ENCODE peak calls at places on chromosomes 4 and X, in eight cellular contexts. One of them, this sample, is unnamed.
A peak's percentile ranks its signal among the peaks of the same experiment; 100 is the strongest.

GRCh38 chrX:100494570-100494969 is 84.5 kb upstream of the PCDH19 start:
- DNase-seq in hepatocyte: no peak
- DNase-seq in pancreas: no peak
- DNase-seq in neuronal stem cell: no peak
- DNase-seq in mesendoderm: no peak
- DNase-seq in right lobe of liver: no peak
- DNase-seq in thoracic aorta: no peak
- DNase-seq in ovary: no peak
- DNase-seq in this sample: no peak

GRCh38 chrX:54182194-54182863 is 725 bp downstream of the FAM120C start:
- DNase-seq in pancreas: peak; percentile 63
- DNase-seq in right lobe of liver: peak; percentile 74
- DNase-seq in neuronal stem cell: peak; percentile 8
- DNase-seq in mesendoderm: peak; percentile 60
- DNase-seq in ovary: peak; percentile 64
- DNase-seq in hepatocyte: peak; percentile 46
- DNase-seq in thoracic aorta: peak; percentile 2
- DNase-seq in this sample: peak; percentile 87

GRCh38 chr4:134219043-134219442 is 17.5 kb upstream of the PABPC4L start:
- DNase-seq in hepatocyte: no peak
- DNase-seq in ovary: no peak
- DNase-seq in mesendoderm: no peak
- DNase-seq in neuronal stem cell: no peak
- DNase-seq in right lobe of liver: no peak
- DNase-seq in pancreas: no peak
- DNase-seq in thoracic aorta: no peak
- DNase-seq in this sample: no peak

GRCh38 chr4:179766938-179767337 is 2324.7 kb upstream of the AGA start:
- DNase-seq in pancreas: no peak
- DNase-seq in thoracic aorta: no peak
- DNase-seq in right lobe of liver: no peak
- DNase-seq in ovary: no peak
- DNase-seq in neuronal stem cell: no peak
- DNase-seq in mesendoderm: peak; percentile 21
- DNase-seq in hepatocyte: no peak
- DNase-seq in this sample: no peak

GRCh38 chrX:147803948-147804347 is 107.8 kb upstream of the FMR1 start:
- DNase-seq in right lobe of liver: no peak
- DNase-seq in neuronal stem cell: peak; percentile 3
- DNase-seq in thoracic aorta: no peak
- DNase-seq in pancreas: no peak
- DNase-seq in hepatocyte: peak; percentile 28
- DNase-seq in ovary: no peak
- DNase-seq in mesendoderm: peak; percentile 48
- DNase-seq in this sample: no peak

GRCh38 chr4:159425749-159426376 is 323.0 kb downstream of the RAPGEF2 start:
- DNase-seq in neuronal stem cell: no peak
- DNase-seq in right lobe of liver: no peak
- DNase-seq in mesendoderm: peak; percentile 64
- DNase-seq in hepatocyte: no peak
- DNase-seq in ovary: no peak
- DNase-seq in thoracic aorta: no peak
- DNase-seq in pancreas: no peak
- DNase-seq in this sample: no peak

GRCh38 chr4:137531951-137532868 is at the start of gene PCDH18:
- DNase-seq in thoracic aorta: peak; percentile 85
- DNase-seq in pancreas: peak; percentile 49
- DNase-seq in right lobe of liver: peak; percentile 22
- DNase-seq in neuronal stem cell: peak; percentile 92
- DNase-seq in mesendoderm: peak; percentile 90
- DNase-seq in ovary: peak; percentile 94
- DNase-seq in hepatocyte: peak; percentile 89
- DNase-seq in this sample: peak; percentile 94

GRCh38 chr4:76198411-76199237 is 15.0 kb downstream of the SCARB2 start:
- DNase-seq in neuronal stem cell: no peak
- DNase-seq in hepatocyte: peak; percentile 88
- DNase-seq in thoracic aorta: no peak
- DNase-seq in right lobe of liver: no peak
- DNase-seq in mesendoderm: peak; percentile 32
- DNase-seq in pancreas: peak; percentile 61
- DNase-seq in ovary: peak; percentile 62
- DNase-seq in this sample: peak; percentile 67

GRCh38 chr4:4860803-4861591 is 1.5 kb downstream of the MSX1 start:
- DNase-seq in ovary: no peak
- DNase-seq in neuronal stem cell: no peak
- DNase-seq in hepatocyte: peak; percentile 53
- DNase-seq in right lobe of liver: no peak
- DNase-seq in thoracic aorta: no peak
- DNase-seq in pancreas: no peak
- DNase-seq in mesendoderm: peak; percentile 64
- DNase-seq in this sample: peak; percentile 43

GRCh38 chrX:11437642-11438379 is 144.6 kb downstream of the AMELX start:
- DNase-seq in right lobe of liver: peak; percentile 62
- DNase-seq in ovary: peak; percentile 37
- DNase-seq in pancreas: peak; percentile 17
- DNase-seq in hepatocyte: peak; percentile 54
- DNase-seq in mesendoderm: peak; percentile 13
- DNase-seq in neuronal stem cell: no peak
- DNase-seq in thoracic aorta: no peak
- DNase-seq in this sample: peak; percentile 81

GRCh38 chrX:110212299-110212698 is 105.6 kb downstream of the AMMECR1 start:
- DNase-seq in hepatocyte: no peak
- DNase-seq in ovary: no peak
- DNase-seq in right lobe of liver: no peak
- DNase-seq in neuronal stem cell: no peak
- DNase-seq in thoracic aorta: no peak
- DNase-seq in mesendoderm: peak; percentile 3
- DNase-seq in pancreas: no peak
- DNase-seq in this sample: no peak
- H3K4me1 ChIP-seq in hepatocyte: peaks cover 3% of the 10 kb centered on the region
- H3K4me1 ChIP-seq in ovary: peaks cover 3% of the 10 kb centered on the region
- H3K4me1 ChIP-seq in right lobe of liver: no peaks in the 10 kb centered on the region
- H3K4me1 ChIP-seq in neuronal stem cell: no peaks in the 10 kb centered on the region
- H3K4me1 ChIP-seq in thoracic aorta: no peaks in the 10 kb centered on the region
- H3K4me1 ChIP-seq in mesendoderm: no peaks in the 10 kb centered on the region
- H3K4me1 ChIP-seq in pancreas: no peaks in the 10 kb centered on the region
- H3K4me1 ChIP-seq in this sample: no peaks in the 10 kb centered on the region

DNA sequence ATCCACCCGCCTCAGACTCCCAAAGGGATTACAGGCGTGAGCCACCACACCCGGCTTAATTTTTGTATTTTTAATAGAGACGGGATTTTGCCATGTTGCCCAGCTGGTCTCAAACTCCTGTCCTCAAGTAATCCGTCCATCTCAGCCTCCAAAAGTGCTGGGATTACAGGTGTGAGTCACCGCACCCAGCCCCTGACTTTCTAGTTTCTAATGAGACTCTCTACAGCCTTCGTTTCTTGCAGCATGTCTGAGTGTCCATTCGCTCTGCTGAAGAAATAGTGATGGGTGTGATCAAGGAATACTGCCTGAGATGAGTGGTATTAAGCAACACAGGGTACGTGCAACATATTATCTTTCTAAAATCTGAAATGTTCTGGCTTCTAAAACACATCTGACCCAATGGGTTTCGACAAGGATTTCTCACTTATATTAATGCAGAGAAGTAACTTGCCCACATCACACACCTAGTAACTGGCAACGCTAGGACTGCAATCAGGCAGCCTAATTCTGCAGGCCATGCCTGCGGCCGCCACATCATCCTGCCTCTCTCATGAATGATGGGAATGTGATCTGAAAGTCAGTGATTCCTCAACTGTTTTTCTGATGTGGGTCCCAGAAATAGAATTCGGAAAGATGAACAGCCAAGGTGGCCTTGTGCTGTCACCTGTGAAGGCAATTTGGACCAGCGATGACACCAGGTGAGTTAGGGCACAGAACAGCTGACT is 74.3 kb downstream of the RBM47 start:
- DNase-seq in hepatocyte: no peak
- DNase-seq in thoracic aorta: no peak
- DNase-seq in mesendoderm: no peak
- DNase-seq in neuronal stem cell: no peak
- DNase-seq in ovary: no peak
- DNase-seq in right lobe of liver: no peak
- DNase-seq in pancreas: no peak
- DNase-seq in this sample: no peak
- H3K4me3 ChIP-seq in hepatocyte: no peak overlapping the region
- H3K4me3 ChIP-seq in thoracic aorta: no peak overlapping the region
- H3K4me3 ChIP-seq in mesendoderm: no peak overlapping the region
- H3K4me3 ChIP-seq in neuronal stem cell: no peak overlapping the region
- H3K4me3 ChIP-seq in ovary: no peak overlapping the region
- H3K4me3 ChIP-seq in right lobe of liver: no peak overlapping the region
- H3K4me3 ChIP-seq in pancreas: no peak overlapping the region
- H3K4me3 ChIP-seq in this sample: no peak overlapping the region

GRCh38 chrX:45258741-45259402 is 58.2 kb upstream of the DIPK2B start:
- DNase-seq in right lobe of liver: no peak
- DNase-seq in ovary: no peak
- DNase-seq in mesendoderm: no peak
- DNase-seq in thoracic aorta: no peak
- DNase-seq in neuronal stem cell: no peak
- DNase-seq in hepatocyte: no peak
- DNase-seq in pancreas: no peak
- DNase-seq in this sample: no peak
- H3K4me1 ChIP-seq in right lobe of liver: no peaks in the 10 kb centered on the region
- H3K4me1 ChIP-seq in ovary: no peaks in the 10 kb centered on the region
- H3K4me1 ChIP-seq in mesendoderm: no peaks in the 10 kb centered on the region
- H3K4me1 ChIP-seq in thoracic aorta: no peaks in the 10 kb centered on the region
- H3K4me1 ChIP-seq in neuronal stem cell: no peaks in the 10 kb centered on the region
- H3K4me1 ChIP-seq in hepatocyte: no peaks in the 10 kb centered on the region
- H3K4me1 ChIP-seq in pancreas: no peaks in the 10 kb centered on the region
- H3K4me1 ChIP-seq in this sample: no peaks in the 10 kb centered on the region

GRCh38 chr4:188611143-188611542 is 471.9 kb downstream of the TRIML1 start:
- DNase-seq in thoracic aorta: no peak
- DNase-seq in right lobe of liver: peak; percentile 22
- DNase-seq in pancreas: no peak
- DNase-seq in neuronal stem cell: no peak
- DNase-seq in ovary: no peak
- DNase-seq in mesendoderm: no peak
- DNase-seq in hepatocyte: no peak
- DNase-seq in this sample: no peak
- H3K4me3 ChIP-seq in thoracic aorta: no peak overlapping the region
- H3K4me3 ChIP-seq in right lobe of liver: no peak overlapping the region
- H3K4me3 ChIP-seq in pancreas: no peak overlapping the region
- H3K4me3 ChIP-seq in neuronal stem cell: no peak overlapping the region
- H3K4me3 ChIP-seq in ovary: no peak overlapping the region
- H3K4me3 ChIP-seq in mesendoderm: no peak overlapping the region
- H3K4me3 ChIP-seq in hepatocyte: no peak overlapping the region
- H3K4me3 ChIP-seq in this sample: no peak overlapping the region

GRCh38 chr4:3389186-3389878 is 52.4 kb upstream of the HGFAC start:
- DNase-seq in pancreas: no peak
- DNase-seq in hepatocyte: no peak
- DNase-seq in ovary: peak; percentile 42
- DNase-seq in neuronal stem cell: no peak
- DNase-seq in mesendoderm: no peak
- DNase-seq in thoracic aorta: no peak
- DNase-seq in right lobe of liver: no peak
- DNase-seq in this sample: peak; percentile 61
- H3K4me1 ChIP-seq in pancreas: no peaks in the 10 kb centered on the region
- H3K4me1 ChIP-seq in hepatocyte: peaks cover 30% of the 10 kb centered on the region
- H3K4me1 ChIP-seq in ovary: peaks cover 8% of the 10 kb centered on the region
- H3K4me1 ChIP-seq in neuronal stem cell: peaks cover 42% of the 10 kb centered on the region
- H3K4me1 ChIP-seq in mesendoderm: peaks cover 9% of the 10 kb centered on the region
- H3K4me1 ChIP-seq in thoracic aorta: peaks cover 10% of the 10 kb centered on the region
- H3K4me1 ChIP-seq in right lobe of liver: peaks cover 3% of the 10 kb centered on the region
- H3K4me1 ChIP-seq in this sample: peaks cover 4% of the 10 kb centered on the region

GRCh38 chr4:8362483-8362882 is 78.0 kb downstream of the ACOX3 start:
- DNase-seq in pancreas: no peak
- DNase-seq in thoracic aorta: no peak
- DNase-seq in mesendoderm: peak; percentile 32
- DNase-seq in hepatocyte: no peak
- DNase-seq in right lobe of liver: no peak
- DNase-seq in ovary: no peak
- DNase-seq in neuronal stem cell: no peak
- DNase-seq in this sample: no peak
- H3K4me3 ChIP-seq in pancreas: no peak overlapping the region
- H3K4me3 ChIP-seq in thoracic aorta: no peak overlapping the region
- H3K4me3 ChIP-seq in mesendoderm: no peak overlapping the region
- H3K4me3 ChIP-seq in hepatocyte: no peak overlapping the region
- H3K4me3 ChIP-seq in right lobe of liver: no peak overlapping the region
- H3K4me3 ChIP-seq in ovary: no peak overlapping the region
- H3K4me3 ChIP-seq in neuronal stem cell: no peak overlapping the region
- H3K4me3 ChIP-seq in this sample: no peak overlapping the region

This sample was measured in right cardiac atrium.